ENCODE peak calls at places on chromosomes 2 and 18, in ten cellular contexts. One of them, this sample, is unnamed.

GRCh38 chr2:159214325-159214865 is 72.1 kb downstream of the WDSUB1 start:
- ATAC-seq in left lung: no peak
- ATAC-seq in HCT116: no peak
- ATAC-seq in A549: no peak
- ATAC-seq in IMR-90: no peak
- ATAC-seq in PC-3: peak; percentile 49
- ATAC-seq in thoracic aorta: no peak
- ATAC-seq in CD4-positive, alpha-beta T cell: no peak
- ATAC-seq in Panc1: no peak
- ATAC-seq in upper lobe of left lung: no peak
- ATAC-seq in this sample: no peak

GRCh38 chr2:39615675-39616074 is 50.0 kb upstream of the TMEM178A start:
- ATAC-seq in A549: no peak
- ATAC-seq in IMR-90: no peak
- ATAC-seq in upper lobe of left lung: no peak
- ATAC-seq in HCT116: no peak
- ATAC-seq in left lung: no peak
- ATAC-seq in Panc1: no peak
- ATAC-seq in CD4-positive, alpha-beta T cell: no peak
- ATAC-seq in thoracic aorta: no peak
- ATAC-seq in PC-3: no peak
- ATAC-seq in this sample: no peak

GRCh38 chr18:76948345-76948744 is 126.0 kb downstream of the ZNF236 start:
- ATAC-seq in Panc1: no peak
- ATAC-seq in CD4-positive, alpha-beta T cell: no peak
- ATAC-seq in A549: no peak
- ATAC-seq in HCT116: no peak
- ATAC-seq in upper lobe of left lung: no peak
- ATAC-seq in left lung: no peak
- ATAC-seq in IMR-90: no peak
- ATAC-seq in PC-3: no peak
- ATAC-seq in thoracic aorta: no peak
- ATAC-seq in this sample: no peak

GRCh38 chr2:107502463-107503079 is 324.1 kb upstream of the RGPD4 start:
- ATAC-seq in CD4-positive, alpha-beta T cell: no peak
- ATAC-seq in PC-3: no peak
- ATAC-seq in A549: no peak
- ATAC-seq in thoracic aorta: no peak
- ATAC-seq in Panc1: no peak
- ATAC-seq in HCT116: no peak
- ATAC-seq in IMR-90: no peak
- ATAC-seq in left lung: no peak
- ATAC-seq in upper lobe of left lung: no peak
- ATAC-seq in this sample: no peak

GRCh38 chr18:79507546-79508480 is 112.1 kb downstream of the NFATC1 start:
- ATAC-seq in PC-3: peak; percentile 73
- ATAC-seq in upper lobe of left lung: peak; percentile 87
- ATAC-seq in left lung: peak; percentile 82
- ATAC-seq in HCT116: no peak
- ATAC-seq in thoracic aorta: peak; percentile 74
- ATAC-seq in Panc1: peak; percentile 5
- ATAC-seq in CD4-positive, alpha-beta T cell: peak; percentile 54
- ATAC-seq in A549: no peak
- ATAC-seq in IMR-90: peak; percentile 55
- ATAC-seq in this sample: peak; percentile 83

GRCh38 chr18:56505293-56505692 is 133.1 kb downstream of the TXNL1 start:
- ATAC-seq in A549: no peak
- ATAC-seq in HCT116: no peak
- ATAC-seq in upper lobe of left lung: no peak
- ATAC-seq in PC-3: no peak
- ATAC-seq in CD4-positive, alpha-beta T cell: no peak
- ATAC-seq in Panc1: no peak
- ATAC-seq in IMR-90: no peak
- ATAC-seq in left lung: no peak
- ATAC-seq in thoracic aorta: no peak
- ATAC-seq in this sample: no peak

GRCh38 chr2:109525836-109526235 is 87.9 kb downstream of the SEPTIN10 start:
- ATAC-seq in A549: no peak
- ATAC-seq in HCT116: no peak
- ATAC-seq in thoracic aorta: no peak
- ATAC-seq in left lung: no peak
- ATAC-seq in PC-3: no peak
- ATAC-seq in CD4-positive, alpha-beta T cell: no peak
- ATAC-seq in Panc1: no peak
- ATAC-seq in IMR-90: no peak
- ATAC-seq in upper lobe of left lung: no peak
- ATAC-seq in this sample: no peak

GRCh38 chr18:58168986-58169385 is 125.0 kb downstream of the NEDD4L start:
- ATAC-seq in CD4-positive, alpha-beta T cell: no peak
- ATAC-seq in thoracic aorta: no peak
- ATAC-seq in upper lobe of left lung: no peak
- ATAC-seq in IMR-90: no peak
- ATAC-seq in PC-3: no peak
- ATAC-seq in Panc1: no peak
- ATAC-seq in HCT116: no peak
- ATAC-seq in left lung: no peak
- ATAC-seq in A549: no peak
- ATAC-seq in this sample: no peak

GRCh38 chr2:71243548-71244301 is 16.8 kb upstream of the PAIP2B start:
- ATAC-seq in HCT116: no peak
- ATAC-seq in CD4-positive, alpha-beta T cell: no peak
- ATAC-seq in A549: peak; percentile 55
- ATAC-seq in thoracic aorta: no peak
- ATAC-seq in upper lobe of left lung: no peak
- ATAC-seq in Panc1: no peak
- ATAC-seq in PC-3: no peak
- ATAC-seq in left lung: no peak
- ATAC-seq in IMR-90: no peak
- ATAC-seq in this sample: peak; percentile 55

GRCh38 chr2:234975611-234976010 is 23.8 kb downstream of the SH3BP4 start:
- ATAC-seq in HCT116: no peak
- ATAC-seq in PC-3: no peak
- ATAC-seq in A549: no peak
- ATAC-seq in IMR-90: no peak
- ATAC-seq in CD4-positive, alpha-beta T cell: no peak
- ATAC-seq in Panc1: no peak
- ATAC-seq in thoracic aorta: no peak
- ATAC-seq in left lung: no peak
- ATAC-seq in upper lobe of left lung: no peak
- ATAC-seq in this sample: no peak

GRCh38 chr18:35002120-35002519 is 39.1 kb upstream of the MAPRE2 start:
- ATAC-seq in PC-3: no peak
- ATAC-seq in A549: no peak
- ATAC-seq in upper lobe of left lung: no peak
- ATAC-seq in thoracic aorta: no peak
- ATAC-seq in IMR-90: no peak
- ATAC-seq in CD4-positive, alpha-beta T cell: no peak
- ATAC-seq in HCT116: no peak
- ATAC-seq in left lung: no peak
- ATAC-seq in Panc1: no peak
- ATAC-seq in this sample: no peak

GRCh38 chr2:235070063-235070706 is 118.4 kb downstream of the SH3BP4 start:
- ATAC-seq in IMR-90: no peak
- ATAC-seq in CD4-positive, alpha-beta T cell: no peak
- ATAC-seq in A549: no peak
- ATAC-seq in thoracic aorta: no peak
- ATAC-seq in upper lobe of left lung: no peak
- ATAC-seq in HCT116: no peak
- ATAC-seq in PC-3: no peak
- ATAC-seq in Panc1: no peak
- ATAC-seq in left lung: no peak
- ATAC-seq in this sample: no peak

GRCh38 chr2:181465686-181466375 is 8.6 kb downstream of the ITGA4 start:
- ATAC-seq in upper lobe of left lung: no peak
- ATAC-seq in CD4-positive, alpha-beta T cell: no peak
- ATAC-seq in IMR-90: peak; percentile 21
- ATAC-seq in Panc1: no peak
- ATAC-seq in left lung: no peak
- ATAC-seq in thoracic aorta: no peak
- ATAC-seq in A549: no peak
- ATAC-seq in PC-3: no peak
- ATAC-seq in HCT116: no peak
- ATAC-seq in this sample: no peak

GRCh38 chr2:144938308-144938709 is 418.4 kb upstream of the ZEB2 start:
- ATAC-seq in upper lobe of left lung: peak; percentile 59
- ATAC-seq in HCT116: no peak
- ATAC-seq in thoracic aorta: peak; percentile 40
- ATAC-seq in IMR-90: peak; percentile 69
- ATAC-seq in A549: no peak
- ATAC-seq in CD4-positive, alpha-beta T cell: no peak
- ATAC-seq in Panc1: no peak
- ATAC-seq in PC-3: peak; percentile 35
- ATAC-seq in left lung: peak; percentile 51
- ATAC-seq in this sample: peak; percentile 49
- H3K27ac ChIP-seq in upper lobe of left lung: peak overlapping the region; percentile 3
- H3K27ac ChIP-seq in HCT116: no peak overlapping the region
- H3K27ac ChIP-seq in thoracic aorta: peak overlapping the region; percentile 67
- H3K27ac ChIP-seq in IMR-90: peak overlapping the region; percentile 9
- H3K27ac ChIP-seq in A549: peak overlapping the region; percentile 78
- H3K27ac ChIP-seq in CD4-positive, alpha-beta T cell: no peak overlapping the region
- H3K27ac ChIP-seq in Panc1: no peak overlapping the region
- H3K27ac ChIP-seq in PC-3: peak overlapping the region; percentile 61
- H3K27ac ChIP-seq in left lung: peak overlapping the region; percentile 29
- H3K27ac ChIP-seq in this sample: peak overlapping the region; percentile 66

GRCh38 chr2:233353769-233354499 is at the start of gene DGKD:
- ATAC-seq in upper lobe of left lung: peak; percentile 95
- ATAC-seq in PC-3: peak; percentile 42
- ATAC-seq in Panc1: peak; percentile 69
- ATAC-seq in left lung: peak; percentile 85
- ATAC-seq in IMR-90: peak; percentile 93
- ATAC-seq in A549: peak; percentile 52
- ATAC-seq in HCT116: peak; percentile 71
- ATAC-seq in CD4-positive, alpha-beta T cell: peak; percentile 88
- ATAC-seq in thoracic aorta: peak; percentile 58
- ATAC-seq in this sample: peak; percentile 86

GRCh38 chr2:233354500-233354924 is 218 bp downstream of the DGKD start:
- ATAC-seq in Panc1: peak; percentile 13
- ATAC-seq in left lung: no peak
- ATAC-seq in IMR-90: peak; percentile 51
- ATAC-seq in A549: peak; percentile 27
- ATAC-seq in thoracic aorta: no peak
- ATAC-seq in CD4-positive, alpha-beta T cell: peak; percentile 9
- ATAC-seq in HCT116: peak; percentile 8
- ATAC-seq in upper lobe of left lung: peak; percentile 22
- ATAC-seq in PC-3: peak; percentile 9
- ATAC-seq in this sample: peak; percentile 52

GRCh38 chr2:233356546-233357308 is 2.4 kb downstream of the DGKD start:
- ATAC-seq in CD4-positive, alpha-beta T cell: no peak
- ATAC-seq in PC-3: no peak
- ATAC-seq in upper lobe of left lung: no peak
- ATAC-seq in HCT116: no peak
- ATAC-seq in A549: no peak
- ATAC-seq in thoracic aorta: no peak
- ATAC-seq in IMR-90: no peak
- ATAC-seq in left lung: peak; percentile 32
- ATAC-seq in Panc1: no peak
- ATAC-seq in this sample: no peak

GRCh38 chr2:233354971-233355574 is 779 bp downstream of the DGKD start:
- ATAC-seq in upper lobe of left lung: no peak
- ATAC-seq in HCT116: no peak
- ATAC-seq in A549: no peak
- ATAC-seq in thoracic aorta: no peak
- ATAC-seq in PC-3: peak; percentile 20
- ATAC-seq in Panc1: no peak
- ATAC-seq in CD4-positive, alpha-beta T cell: no peak
- ATAC-seq in left lung: peak; percentile 23
- ATAC-seq in IMR-90: peak; percentile 1
- ATAC-seq in this sample: no peak

GRCh38 chr2:233355916-233356315 is 1.6 kb downstream of the DGKD start:
- ATAC-seq in Panc1: no peak
- ATAC-seq in PC-3: no peak
- ATAC-seq in A549: no peak
- ATAC-seq in upper lobe of left lung: no peak
- ATAC-seq in HCT116: no peak
- ATAC-seq in left lung: no peak
- ATAC-seq in IMR-90: no peak
- ATAC-seq in thoracic aorta: no peak
- ATAC-seq in CD4-positive, alpha-beta T cell: no peak
- ATAC-seq in this sample: no peak
- TF ChIP-seq CTCF in Panc1: no peak
- TF ChIP-seq CTCF in PC-3: no peak
- TF ChIP-seq CTCF in A549: no peak
- TF ChIP-seq CTCF in upper lobe of left lung: no peak
- TF ChIP-seq CTCF in HCT116: no peak
- TF ChIP-seq CTCF in left lung: no peak
- TF ChIP-seq CTCF in IMR-90: no peak
- TF ChIP-seq CTCF in thoracic aorta: no peak
- TF ChIP-seq CTCF in CD4-positive, alpha-beta T cell: no peak
- TF ChIP-seq CTCF in this sample: no peak

DNA sequence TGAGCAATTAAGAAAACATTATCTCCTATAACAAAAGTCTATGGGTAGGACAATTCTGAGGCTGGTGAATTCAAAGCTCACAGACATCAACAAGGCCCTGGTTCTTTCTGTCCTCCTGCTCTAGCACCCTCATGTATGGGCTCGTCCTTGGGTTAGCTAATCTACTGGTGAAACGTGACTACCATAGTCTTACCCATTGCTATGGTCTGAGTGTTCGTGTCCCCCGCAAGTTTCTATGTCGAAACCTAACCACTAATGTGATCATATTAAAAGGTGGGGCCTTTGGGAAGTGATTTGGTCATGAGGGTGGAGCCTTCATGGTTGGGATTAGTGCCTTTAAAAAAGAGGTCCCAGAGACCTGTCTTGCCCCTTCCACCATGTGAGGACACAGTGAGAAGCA is 564.7 kb downstream of the TNS1 start:
- ATAC-seq in CD4-positive, alpha-beta T cell: no peak
- ATAC-seq in IMR-90: no peak
- ATAC-seq in upper lobe of left lung: no peak
- ATAC-seq in left lung: no peak
- ATAC-seq in A549: no peak
- ATAC-seq in thoracic aorta: no peak
- ATAC-seq in Panc1: no peak
- ATAC-seq in HCT116: no peak
- ATAC-seq in PC-3: no peak
- ATAC-seq in this sample: no peak
- H3K27ac ChIP-seq in CD4-positive, alpha-beta T cell: no peak overlapping the region
- H3K27ac ChIP-seq in IMR-90: no peak overlapping the region
- H3K27ac ChIP-seq in upper lobe of left lung: peak overlapping the region; percentile 54
- H3K27ac ChIP-seq in left lung: no peak overlapping the region
- H3K27ac ChIP-seq in A549: no peak overlapping the region
- H3K27ac ChIP-seq in thoracic aorta: peak overlapping the region; percentile 77
- H3K27ac ChIP-seq in Panc1: no peak overlapping the region
- H3K27ac ChIP-seq in HCT116: no peak overlapping the region
- H3K27ac ChIP-seq in PC-3: no peak overlapping the region
- H3K27ac ChIP-seq in this sample: peak overlapping the region; percentile 59

GRCh38 chr2:116450990-116451389 is 1363.5 kb upstream of the DDX18 start:
- ATAC-seq in CD4-positive, alpha-beta T cell: no peak
- ATAC-seq in A549: no peak
- ATAC-seq in HCT116: no peak
- ATAC-seq in PC-3: no peak
- ATAC-seq in left lung: no peak
- ATAC-seq in IMR-90: no peak
- ATAC-seq in upper lobe of left lung: no peak
- ATAC-seq in Panc1: no peak
- ATAC-seq in thoracic aorta: no peak
- ATAC-seq in this sample: no peak

DNA sequence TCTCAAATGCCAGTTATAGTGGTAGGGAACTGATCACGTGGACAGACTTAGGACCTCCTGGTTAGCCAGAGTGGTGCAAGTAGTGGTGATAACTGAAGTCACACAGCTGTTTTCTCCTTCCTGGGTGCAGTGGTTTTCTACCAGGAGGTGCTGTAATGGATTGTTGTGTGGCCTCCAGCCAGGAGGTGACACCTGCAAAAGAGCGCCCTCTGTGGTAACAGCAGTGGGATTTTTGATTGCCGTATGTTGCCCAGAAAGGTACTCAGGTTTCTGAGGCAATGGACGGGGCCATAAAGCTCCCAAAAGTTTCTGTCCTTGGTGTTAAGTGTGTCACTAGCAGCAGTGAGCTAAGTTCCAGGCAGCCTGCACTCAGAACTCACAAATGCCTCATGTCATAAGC is 1358.1 kb upstream of the DDX18 start:
- ATAC-seq in PC-3: no peak
- ATAC-seq in IMR-90: no peak
- ATAC-seq in CD4-positive, alpha-beta T cell: no peak
- ATAC-seq in HCT116: no peak
- ATAC-seq in left lung: no peak
- ATAC-seq in Panc1: no peak
- ATAC-seq in thoracic aorta: no peak
- ATAC-seq in A549: no peak
- ATAC-seq in upper lobe of left lung: no peak
- ATAC-seq in this sample: no peak
- TF ChIP-seq CTCF in PC-3: no peak
- TF ChIP-seq CTCF in IMR-90: no peak
- TF ChIP-seq CTCF in CD4-positive, alpha-beta T cell: no peak
- TF ChIP-seq CTCF in HCT116: no peak
- TF ChIP-seq CTCF in left lung: no peak
- TF ChIP-seq CTCF in Panc1: no peak
- TF ChIP-seq CTCF in thoracic aorta: no peak
- TF ChIP-seq CTCF in A549: no peak
- TF ChIP-seq CTCF in upper lobe of left lung: no peak
- TF ChIP-seq CTCF in this sample: no peak